ENCODE peak calls at places on chromosomes 2 and 18, in nine cellular contexts. Q, K, B, M, N, Z, S, E and C are unnamed samples.

GRCh38 chr2:36486546-36487044 is 111.4 kb downstream of the FEZ2 start:
- DNase-seq in E (no peak), S (no peak), B (peak), M (no peak), Z (peak), N (no peak), K (peak), Q (no peak), C (no peak)

GRCh38 chr18:39455300-39455699 is 1889.7 kb upstream of the CELF4 start:
- DNase-seq in Z (peak), N (no peak), E (no peak), K (peak), M (no peak), S (peak), B (peak), Q (no peak), C (peak)

GRCh38 chr2:180291060-180291459 is 284.0 kb upstream of the CWC22 start:
- DNase-seq in M (no peak), Q (no peak), E (no peak), Z (peak), K (peak), N (no peak), B (peak), S (no peak), C (no peak)

GRCh38 chr2:54634564-54635511 is 88.6 kb upstream of the EML6 start:
- DNase-seq in N (no peak), S (no peak), Z (peak), E (peak), M (peak), B (peak), Q (no peak), K (peak), C (peak)

GRCh38 chr2:240730506-240731326 is 39.0 kb downstream of the AQP12A start:
- DNase-seq in K (peak), Q (no peak), Z (no peak), E (no peak), N (no peak), S (no peak), B (no peak), M (no peak), C (no peak)

GRCh38 chr2:74399785-74400184 is 19.7 kb upstream of the DCTN1 start:
- DNase-seq in E (no peak), Z (peak), N (no peak), K (no peak), B (peak), S (no peak), M (no peak), Q (no peak), C (no peak)

GRCh38 chr2:136117391-136117841 is 533 bp downstream of the CXCR4 start:
- DNase-seq in S (peak), N (peak), K (peak), B (peak), E (peak), M (no peak), Q (peak), Z (peak), C (no peak)

GRCh38 chr2:20506281-20506685 is 59.4 kb downstream of the RHOB start:
- DNase-seq in K (peak), S (no peak), E (no peak), B (peak), N (no peak), Q (no peak), Z (peak), M (no peak), C (no peak)

GRCh38 chr2:25709349-25709748 is 36.0 kb upstream of the DTNB start:
- DNase-seq in M (no peak), Z (no peak), B (no peak), N (no peak), Q (no peak), S (no peak), E (no peak), K (no peak), C (no peak)

GRCh38 chr18:46019956-46020355 is 52.1 kb downstream of the PSTPIP2 start:
- DNase-seq in M (no peak), Q (no peak), B (peak), S (no peak), K (peak), E (no peak), Z (no peak), N (no peak), C (no peak)

GRCh38 chr2:189281151-189281550 is 101.6 kb upstream of the COL5A2 start:
- DNase-seq in Q (no peak), Z (no peak), K (no peak), N (no peak), M (no peak), S (no peak), B (peak), E (no peak), C (no peak)

GRCh38 chr2:27087823-27088410 is 1.3 kb downstream of the KHK start:
- DNase-seq in M (no peak), Q (no peak), N (no peak), Z (no peak), S (no peak), E (no peak), B (no peak), K (no peak), C (no peak)
- TF ChIP-seq CTCF in M (no peak), Q (no peak), N (no peak), Z (no peak), S (no peak), E (no peak), B (no peak), K (no peak), C (no peak)

GRCh38 chr2:3043726-3044125 is 333.9 kb downstream of the EIPR1 start:
- DNase-seq in K (no peak), E (no peak), M (no peak), B (no peak), S (no peak), Q (no peak), Z (no peak), N (no peak), C (no peak)
- TF ChIP-seq CTCF in K (no peak), E (no peak), M (no peak), B (no peak), S (no peak), Q (no peak), Z (no peak), N (no peak), C (no peak)

GRCh38 chr18:27608174-27608573 is 423.1 kb upstream of the CHST9 start:
- DNase-seq in Q (no peak), M (no peak), S (no peak), K (no peak), B (no peak), N (no peak), Z (no peak), E (no peak), C (no peak)

GRCh38 chr18:27609221-27609620 is 424.1 kb upstream of the CHST9 start:
- DNase-seq in Z (peak), E (no peak), Q (no peak), S (no peak), B (no peak), N (no peak), M (no peak), K (no peak), C (no peak)

GRCh38 chr18:27605107-27605834 is 420.2 kb upstream of the CHST9 start:
- DNase-seq in E (peak), S (peak), N (peak), Z (peak), Q (no peak), B (peak), M (no peak), K (peak), C (no peak)

GRCh38 chr18:27606851-27607250 is 421.7 kb upstream of the CHST9 start:
- DNase-seq in B (no peak), K (no peak), Q (no peak), N (no peak), E (no peak), S (no peak), Z (no peak), M (no peak), C (no peak)

GRCh38 chr18:27608742-27609141 is 423.6 kb upstream of the CHST9 start:
- DNase-seq in Q (no peak), S (no peak), Z (no peak), B (no peak), M (no peak), E (no peak), N (no peak), K (no peak), C (no peak)
- TF ChIP-seq CTCF in Q (no peak), S (no peak), Z (peak), B (peak), M (no peak), E (peak), N (peak), K (peak), C (no peak)

DNA sequence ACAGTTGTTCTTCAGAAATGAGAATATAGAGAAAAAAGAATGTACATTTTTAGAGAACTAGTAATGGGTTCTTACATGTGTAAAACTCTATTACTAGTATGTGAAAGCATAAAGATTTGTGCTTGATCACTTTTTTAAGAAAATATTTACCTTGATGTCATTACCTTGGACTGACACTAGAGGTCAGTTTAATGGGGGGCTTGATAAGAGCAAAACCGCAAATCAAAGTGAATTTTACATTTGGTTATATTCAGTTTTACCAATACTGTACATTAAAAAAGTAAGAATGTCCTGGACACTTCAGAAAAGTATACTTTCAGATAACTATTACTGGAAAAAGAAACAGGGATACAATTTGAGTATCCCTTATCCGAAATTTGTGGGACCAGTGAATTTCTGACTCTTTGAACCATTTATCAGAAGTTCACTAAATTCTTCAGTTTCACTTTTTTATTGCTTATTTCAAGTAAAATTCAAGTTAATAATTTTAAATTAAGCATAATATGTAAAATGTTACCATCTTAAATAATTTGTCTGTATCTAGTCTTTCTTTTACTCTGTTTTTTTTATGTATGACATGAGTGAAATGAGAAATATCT is 1149.5 kb downstream of the DSC3 start:
- DNase-seq in K (no peak), E (no peak), Z (peak), Q (no peak), N (no peak), B (no peak), M (no peak), S (no peak), C (no peak)
- TF ChIP-seq CTCF in K (peak), E (peak), Z (peak), Q (no peak), N (peak), B (peak), M (peak), S (no peak), C (no peak)

GRCh38 chr2:7725132-7725849 is 808.1 kb downstream of the RNF144A start:
- DNase-seq in Q (peak), N (no peak), S (no peak), M (no peak), B (peak), K (no peak), Z (peak), E (no peak), C (no peak)
- TF ChIP-seq CTCF in Q (no peak), N (no peak), S (no peak), M (no peak), B (no peak), K (no peak), Z (peak), E (no peak), C (no peak)

GRCh38 chr2:29054430-29054829 is 19.9 kb downstream of the PCARE start:
- DNase-seq in M (no peak), S (no peak), E (no peak), Z (no peak), B (no peak), Q (no peak), N (no peak), K (no peak), C (no peak)
- TF ChIP-seq CTCF in M (no peak), S (no peak), E (no peak), Z (no peak), B (no peak), Q (no peak), N (no peak), K (no peak), C (no peak)

DNA sequence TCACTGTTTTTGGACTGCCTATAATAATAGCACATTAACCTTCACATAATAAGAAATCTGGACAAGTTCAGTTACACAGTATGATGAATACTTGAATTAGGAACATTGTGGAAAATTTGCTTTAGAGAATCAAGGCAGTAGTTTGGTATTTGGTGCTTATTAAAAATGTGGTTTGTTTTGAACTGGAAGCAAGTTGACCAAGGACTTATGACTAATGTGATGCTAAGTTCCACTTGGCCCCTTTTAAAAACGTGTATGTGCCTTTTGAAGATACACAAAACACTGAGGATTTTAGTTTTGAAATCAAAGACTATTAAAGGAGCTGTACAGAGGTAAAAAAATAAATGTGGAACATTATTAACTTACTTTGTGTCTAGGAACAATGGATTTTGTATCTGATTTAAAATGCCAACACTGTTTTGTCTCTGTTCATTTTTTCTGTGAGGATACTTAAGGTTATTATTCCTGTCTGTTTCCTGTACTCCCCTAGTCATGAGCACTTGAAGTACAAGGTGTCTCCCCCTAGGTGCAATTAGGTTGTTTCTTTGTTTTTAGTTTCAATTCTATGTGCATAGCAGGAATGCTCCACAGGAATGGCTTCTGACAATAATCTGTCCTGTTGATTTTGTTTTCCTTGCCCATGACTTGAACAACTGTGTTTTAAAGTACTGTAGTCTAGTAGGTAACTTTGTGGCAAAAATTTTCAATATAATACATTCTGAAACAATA is 49.6 kb upstream of the PTH2R start:
- DNase-seq in K (peak), Z (no peak), B (no peak), N (no peak), E (no peak), S (no peak), M (no peak), Q (no peak), C (no peak)
- TF ChIP-seq CTCF in K (no peak), Z (no peak), B (no peak), N (no peak), E (no peak), S (no peak), M (no peak), Q (no peak), C (no peak)